ENCODE peak calls at places on chromosomes 11 and 22, in eight cellular contexts. E, S, C, T, F, L, O and M are unnamed samples. For H3K9me3, the result is how much of the 10 kb centered on the place peaks cover.

GRCh38 chr22:40638261-40638660 is 1.7 kb upstream of the MRTFA start:
- DNase-seq in L (no peak), F (no peak), T (no peak), E (no peak), S (no peak), O (no peak), C (no peak), M (no peak)

GRCh38 chr11:121194731-121195596 is 93.9 kb downstream of the TECTA start:
- DNase-seq in L (no peak), S (peak), T (peak), E (peak), F (peak), C (no peak), O (no peak), M (no peak)

GRCh38 chr11:30346068-30346688 is 23.3 kb downstream of the ARL14EP start:
- DNase-seq in F (no peak), O (no peak), E (no peak), S (peak), C (no peak), L (no peak), T (peak), M (no peak)

GRCh38 chr11:57567210-57567511 is 311 bp downstream of the UBE2L6 start:
- DNase-seq in S (no peak), C (no peak), T (no peak), E (peak), O (no peak), F (peak), L (no peak), M (no peak)

GRCh38 chr11:944711-945470 is 19.2 kb downstream of the AP2A2 start:
- DNase-seq in L (no peak), F (no peak), E (no peak), S (peak), T (no peak), C (no peak), O (no peak), M (no peak)

GRCh38 chr22:27682438-27682837 is 119.1 kb downstream of the MN1 start:
- DNase-seq in C (no peak), T (no peak), E (no peak), F (no peak), O (no peak), S (no peak), L (no peak), M (no peak)

GRCh38 chr11:132318421-132319157 is 948.2 kb downstream of the NTM start:
- DNase-seq in F (no peak), O (no peak), L (no peak), S (no peak), C (no peak), T (no peak), E (no peak), M (no peak)

GRCh38 chr22:46636221-46637002 is 16.2 kb downstream of the GRAMD4 start:
- DNase-seq in E (no peak), S (no peak), L (peak), C (no peak), T (no peak), O (no peak), F (no peak), M (peak)

GRCh38 chr22:25388866-25389540 is 169.6 kb downstream of the CRYBB2 start:
- DNase-seq in F (no peak), C (peak), E (no peak), L (no peak), S (no peak), T (no peak), O (no peak), M (no peak)

GRCh38 chr22:24506802-24507438 is 11.8 kb downstream of the UPB1 start:
- DNase-seq in L (no peak), E (no peak), S (peak), T (peak), O (no peak), C (peak), F (no peak), M (no peak)

GRCh38 chr11:45253640-45254039 is 32.5 kb downstream of the SYT13 start:
- DNase-seq in T (no peak), E (no peak), C (no peak), S (no peak), L (no peak), O (no peak), F (no peak), M (no peak)

GRCh38 chr11:2202071-2202899 is 30.7 kb upstream of the TH start:
- DNase-seq in L (peak), O (peak), C (peak), S (no peak), T (peak), F (no peak), E (peak), M (no peak)

GRCh38 chr11:72813740-72814138 is 472 bp upstream of the ATG16L2 start:
- DNase-seq in S (peak), O (peak), E (peak), C (no peak), T (peak), L (peak), F (peak), M (peak)

GRCh38 chr11:116536416-116536815 is 236.4 kb downstream of the BUD13 start:
- DNase-seq in F (no peak), O (no peak), T (no peak), E (no peak), S (no peak), C (no peak), L (no peak), M (no peak)

GRCh38 chr11:8219257-8220021 is 44.2 kb downstream of the LMO1 start:
- DNase-seq in F (no peak), E (peak), C (peak), T (peak), L (no peak), O (no peak), S (peak), M (no peak)

GRCh38 chr11:61332266-61332822 is 561 bp downstream of the DDB1 start:
- DNase-seq in L (no peak), C (no peak), E (no peak), F (no peak), S (no peak), O (no peak), T (peak), M (no peak)

GRCh38 chr11:73162196-73162740 is 20.1 kb upstream of the FCHSD2 start:
- DNase-seq in T (no peak), E (no peak), C (no peak), L (no peak), O (no peak), S (no peak), F (no peak), M (peak)

DNA sequence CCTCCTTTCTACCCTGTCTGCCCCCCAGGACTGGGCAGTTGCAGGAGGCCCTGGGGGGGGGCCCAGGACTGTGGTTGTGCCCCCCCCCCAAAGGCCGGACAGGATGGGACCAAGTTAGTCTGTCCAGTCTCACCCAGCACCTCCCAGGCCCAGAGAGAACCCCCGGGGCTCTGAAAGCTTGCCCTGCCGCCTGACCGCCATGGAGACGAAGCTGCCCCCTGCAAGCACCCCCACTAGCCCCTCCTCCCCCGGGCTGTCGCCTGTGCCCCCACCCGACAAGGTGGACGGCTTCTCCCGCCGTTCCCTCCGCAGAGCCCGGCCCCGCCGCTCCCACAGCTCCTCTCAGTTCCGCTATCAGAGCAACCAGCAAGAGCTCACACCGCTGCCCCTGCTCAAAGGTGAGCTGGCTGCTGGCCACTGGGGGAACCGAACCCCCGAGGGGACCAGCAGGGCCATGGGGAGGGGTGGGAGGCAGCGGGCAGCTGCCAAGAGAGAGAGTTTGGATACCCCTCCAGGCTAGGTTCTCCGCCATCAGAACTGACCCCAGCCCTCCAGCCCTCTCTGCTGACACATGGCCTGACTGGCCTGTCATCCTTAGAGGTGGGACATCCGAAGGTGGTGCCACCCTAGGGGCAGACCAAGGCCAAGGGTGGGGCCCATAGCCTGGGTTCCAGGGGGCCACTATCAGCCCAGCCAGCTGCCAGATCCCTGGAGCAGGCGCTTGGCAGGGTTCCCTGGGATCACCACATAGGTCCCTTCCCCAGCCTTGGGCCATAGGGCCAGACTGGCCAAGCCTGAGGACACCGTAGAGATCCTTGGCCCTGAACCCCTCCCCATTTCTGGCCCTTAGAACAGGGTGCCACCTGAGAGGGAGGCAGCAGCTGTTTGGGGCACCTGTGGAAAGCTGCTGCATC is 1.3 kb downstream of the PPP2R5B start:
- DNase-seq in O (no peak), L (peak), E (no peak), F (peak), T (peak), C (no peak), S (no peak), M (no peak)
- H3K4me3 ChIP-seq in O (peak), L (peak), E (peak), F (peak), T (peak), C (peak), S (peak), M (peak)

GRCh38 chr22:49664371-49664881 is 163.2 kb downstream of the BRD1 start:
- DNase-seq in C (peak), O (no peak), E (no peak), T (no peak), F (peak), S (no peak), L (no peak), M (no peak)
- H3K9me3 ChIP-seq in C (under half), O (under half), E (under half), T (under half), F (under half), S (under half), L (under half), M (under half)

GRCh38 chr22:38841635-38842034 is 2.2 kb downstream of the NPTXR start:
- DNase-seq in C (no peak), O (no peak), E (no peak), L (no peak), F (no peak), T (no peak), S (no peak), M (no peak)

GRCh38 chr22:38841211-38841610 is 2.6 kb downstream of the NPTXR start:
- DNase-seq in L (no peak), T (no peak), S (no peak), C (no peak), F (no peak), O (no peak), E (no peak), M (no peak)

GRCh38 chr22:38843201-38843715 is 570 bp downstream of the NPTXR start:
- DNase-seq in T (peak), C (no peak), L (peak), O (peak), E (no peak), S (peak), F (peak), M (no peak)

GRCh38 chr22:38843716-38844660 is at the start of gene NPTXR:
- DNase-seq in C (no peak), E (no peak), S (peak), T (peak), F (no peak), L (peak), O (peak), M (peak)

GRCh38 chr22:38842512-38843200 is 1.2 kb downstream of the NPTXR start:
- DNase-seq in L (no peak), C (no peak), S (no peak), F (no peak), T (no peak), E (no peak), O (no peak), M (no peak)
- H3K4me3 ChIP-seq in L (peak), C (no peak), S (peak), F (peak), T (peak), E (peak), O (peak), M (peak)

GRCh38 chr22:48618326-48618725 is 1209.3 kb downstream of the BRD1 start:
- DNase-seq in O (no peak), T (peak), C (no peak), S (no peak), F (no peak), E (no peak), L (no peak), M (no peak)
- H3K9me3 ChIP-seq in O (under half), T (under half), C (under half), S (under half), F (under half), E (under half), L (under half), M (under half)

DNA sequence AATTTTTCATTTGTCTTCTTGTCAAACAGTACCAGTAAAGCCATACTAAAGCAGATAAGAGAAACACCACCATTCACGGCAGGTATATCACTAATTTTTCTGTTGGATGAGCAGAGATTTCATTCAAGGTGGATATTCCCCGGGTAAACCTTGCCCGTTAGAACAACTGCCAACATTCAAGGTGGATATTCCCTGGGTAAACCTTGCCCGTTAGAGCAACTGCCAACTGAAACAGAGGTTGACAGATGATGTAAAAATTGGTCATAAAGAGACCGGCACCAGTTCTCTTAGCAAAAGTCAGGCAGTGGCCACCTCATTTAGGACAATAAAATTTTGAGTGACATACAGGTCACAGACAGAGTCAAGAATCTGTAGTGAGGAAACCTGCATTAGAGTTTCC is 423.4 kb upstream of the SYN3 start:
- DNase-seq in E (no peak), O (no peak), F (no peak), S (no peak), C (no peak), T (no peak), L (no peak), M (no peak)
- H3K4me3 ChIP-seq in E (no peak), O (no peak), F (no peak), S (no peak), C (no peak), T (no peak), L (no peak), M (no peak)

GRCh38 chr11:96696736-96697135 is 306.9 kb downstream of the JRKL start:
- DNase-seq in O (no peak), L (no peak), S (no peak), E (no peak), C (no peak), F (no peak), T (no peak), M (no peak)
- H3K9me3 ChIP-seq in O (under half), L (under half), S (under half), E (under half), C (under half), F (under half), T (under half), M (under half)

GRCh38 chr11:46615756-46616155 is 1.3 kb downstream of the HARBI1 start:
- DNase-seq in S (no peak), E (no peak), F (no peak), O (no peak), C (no peak), T (no peak), L (no peak), M (no peak)

GRCh38 chr11:46612326-46612725 is 4.7 kb downstream of the HARBI1 start:
- DNase-seq in O (no peak), C (no peak), L (no peak), S (no peak), E (no peak), T (no peak), F (no peak), M (no peak)

GRCh38 chr11:46616551-46617450 is at the start of gene HARBI1:
- DNase-seq in O (peak), T (peak), E (peak), L (peak), C (peak), S (peak), F (peak), M (peak)

GRCh38 chr11:46618789-46619188 is 1.4 kb downstream of the ATG13 start:
- DNase-seq in C (no peak), T (no peak), F (no peak), E (no peak), L (no peak), O (no peak), S (no peak), M (no peak)

GRCh38 chr11:46617451-46618314 is at the start of gene ATG13:
- DNase-seq in S (peak), O (peak), C (peak), T (peak), L (peak), E (peak), F (peak), M (peak)
- H3K4me3 ChIP-seq in S (peak), O (peak), C (peak), T (peak), L (peak), E (peak), F (peak), M (peak)